ENCODE peak calls at places on chromosomes 6 and 20, in five cellular contexts. R is Caco-2, U is spleen, H is body of pancreas, F is heart right ventricle. G is an unnamed sample.

GRCh38 chr20:51237790-51238189 is 214.9 kb upstream of the KCNG1 start:
- DNase-seq in R (no peak), U (no peak), H (no peak), F (peak; percentile 25), G (no peak)

GRCh38 chr20:57785720-57786119 is 75.9 kb upstream of the PMEPA1 start:
- DNase-seq in R (no peak), U (peak; percentile 22), H (no peak), F (no peak), G (no peak)

GRCh38 chr20:34201531-34201930 is 39.7 kb upstream of the ASIP start:
- DNase-seq in R (no peak), U (no peak), H (no peak), F (no peak), G (no peak)

GRCh38 chr6:119350202-119351004 is 842 bp upstream of the MAN1A1 start:
- DNase-seq in R (no peak), U (no peak), H (no peak), F (no peak), G (peak; percentile 37)

GRCh38 chr6:10518461-10519216 is 2.5 kb upstream of the GCNT2 start:
- DNase-seq in R (no peak), U (no peak), H (no peak), F (no peak), G (peak; percentile 40)

GRCh38 chr20:44241796-44242195 is 5.3 kb upstream of the GDAP1L1 start:
- DNase-seq in R (no peak), U (no peak), H (no peak), F (no peak), G (no peak)

GRCh38 chr20:50992733-50993457 is 30.0 kb downstream of the KCNG1 start:
- DNase-seq in R (peak; percentile 88), U (no peak), H (no peak), F (no peak), G (no peak)

GRCh38 chr6:135257641-135258405 is 76.7 kb downstream of the MYB start:
- DNase-seq in R (no peak), U (no peak), H (no peak), F (no peak), G (no peak)

DNA sequence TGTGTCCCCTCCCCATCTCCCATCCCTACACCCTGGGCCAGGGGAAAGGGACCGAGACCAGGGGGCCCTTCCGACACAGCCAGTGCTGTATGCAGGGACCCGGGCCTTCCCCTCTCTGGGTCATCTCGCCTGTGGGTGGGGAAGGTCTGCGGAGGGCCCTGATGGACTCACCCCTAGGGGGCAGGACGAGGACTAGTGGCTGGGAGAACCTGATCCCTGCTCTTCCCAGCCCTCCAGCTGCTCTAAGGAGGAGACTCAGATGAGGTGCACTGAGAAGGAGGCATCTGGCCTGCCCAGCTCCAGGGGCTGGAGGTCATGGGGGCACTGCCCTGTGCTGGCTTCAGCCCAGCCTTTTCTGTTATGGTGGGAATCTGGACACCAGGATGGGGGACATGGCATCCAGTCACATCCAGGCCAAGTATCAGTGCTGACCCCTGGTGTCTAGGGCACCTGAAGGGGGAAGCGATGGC is 735 bp downstream of the MYL9 start:
- DNase-seq in R (peak; percentile 83), U (peak; percentile 61), H (no peak), F (peak; percentile 54), G (no peak)
- H3K4me3 ChIP-seq in R (peak overlapping the region; percentile 68), U (peak overlapping the region; percentile 39), H (no peak overlapping the region), F (peak overlapping the region; percentile 97), G (no peak overlapping the region)

DNA sequence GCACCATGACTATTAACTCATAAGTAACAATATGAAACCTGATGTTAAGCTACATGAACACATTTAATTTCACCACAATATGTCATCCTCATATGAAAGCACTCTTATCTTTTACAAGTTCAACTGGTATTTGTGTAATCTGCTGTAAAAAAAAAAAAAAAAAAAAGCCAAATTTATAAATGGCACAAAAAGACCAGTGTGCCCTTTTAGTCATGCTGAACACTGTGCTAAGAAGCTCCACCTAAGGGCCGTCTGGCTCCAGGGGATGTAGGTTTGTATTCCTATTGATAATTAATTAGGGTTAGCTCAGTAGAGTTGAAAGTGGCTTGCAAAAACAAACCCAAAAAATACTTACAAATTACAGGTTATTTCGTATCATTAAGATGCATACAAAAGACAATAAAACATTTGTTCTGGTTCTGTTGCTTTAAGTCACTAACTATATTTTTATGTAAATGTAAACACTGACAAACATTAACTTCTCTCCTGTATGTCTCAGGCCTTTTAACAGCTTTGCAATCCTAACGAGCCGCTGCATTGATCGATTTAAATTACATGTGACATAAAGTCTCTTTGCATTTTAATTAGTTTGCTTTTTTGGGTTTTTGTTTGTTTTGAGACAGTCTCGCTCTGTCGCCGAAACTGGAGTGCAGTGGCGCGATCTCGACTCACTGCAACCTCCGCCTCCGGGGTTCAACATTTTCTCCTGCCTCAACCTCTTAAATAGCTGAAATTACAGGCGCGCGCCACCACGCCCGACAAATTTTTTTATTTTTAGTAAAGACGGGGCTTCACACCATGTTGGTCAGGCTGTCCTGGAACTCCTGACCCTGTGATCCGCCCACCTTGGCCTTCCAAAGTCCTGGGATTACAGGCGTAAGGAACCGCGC is 110.8 kb downstream of the HFE start:
- DNase-seq in R (peak; percentile 52), U (peak; percentile 83), H (no peak), F (no peak), G (peak; percentile 82)
- TF ChIP-seq CTCF in R (no peak), U (peak; percentile 10), H (no peak), F (no peak), G (no peak)

GRCh38 chr20:37486186-37486999 is 34.7 kb upstream of the NNAT start:
- DNase-seq in R (no peak), U (no peak), H (no peak), F (no peak), G (no peak)
- H3K4me1 ChIP-seq in R (no peaks in the 10 kb centered on the region), U (no peaks in the 10 kb centered on the region), H (no peaks in the 10 kb centered on the region), F (peaks cover 4% of the 10 kb centered on the region), G (no peaks in the 10 kb centered on the region)

DNA sequence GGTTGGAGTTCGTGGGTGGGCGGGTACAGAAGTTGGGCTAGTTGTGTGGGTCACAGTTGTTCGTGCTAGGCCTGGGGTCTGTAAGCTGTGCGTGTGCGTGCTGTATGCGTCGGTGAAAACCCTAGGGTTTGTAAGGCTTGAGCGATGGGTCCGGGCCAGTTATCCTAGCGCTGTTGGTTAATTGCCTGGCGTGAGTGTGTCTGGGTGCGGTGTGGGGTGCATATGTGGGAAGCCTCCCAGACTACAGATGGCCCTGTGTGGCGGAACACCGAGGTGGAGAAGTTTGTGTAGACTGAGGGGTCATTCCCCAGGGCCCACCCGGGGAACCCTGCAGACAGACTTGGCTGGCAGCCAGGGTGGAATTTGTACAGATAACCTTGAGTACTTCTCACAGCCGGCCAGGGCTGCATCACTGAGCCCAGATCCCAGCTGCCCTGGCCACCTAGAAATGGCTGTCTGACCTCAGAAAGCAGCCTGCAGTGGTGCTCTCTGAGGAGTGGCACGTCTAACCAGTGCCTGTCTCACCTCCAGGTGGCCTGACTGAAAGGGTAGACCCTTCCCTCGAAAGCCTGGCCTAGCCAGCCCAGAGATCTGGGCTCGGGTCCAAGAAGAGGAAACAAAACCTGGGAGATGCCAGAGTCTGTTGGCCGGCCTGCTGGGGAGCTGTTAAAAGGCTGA is 1.8 kb downstream of the TGIF2 start:
- DNase-seq in R (peak; percentile 56), U (no peak), H (peak; percentile 60), F (peak; percentile 46), G (peak; percentile 61)
- H3K4me3 ChIP-seq in R (peak overlapping the region; percentile 82), U (peak overlapping the region; percentile 73), H (no peak overlapping the region), F (peak overlapping the region; percentile 66), G (no peak overlapping the region)

GRCh38 chr6:108968325-108968724 is 120.1 kb downstream of the ARMC2 start:
- DNase-seq in R (no peak), U (no peak), H (no peak), F (no peak), G (no peak)
- TF ChIP-seq CTCF in R (no peak), U (no peak), H (no peak), F (peak; percentile 27), G (no peak)

GRCh38 chr20:62800314-62801259 is 4.0 kb upstream of the OGFR start:
- DNase-seq in R (no peak), U (no peak), H (no peak), F (no peak), G (no peak)

GRCh38 chr20:62797671-62798532 is 1.6 kb downstream of the MRGBP start:
- DNase-seq in R (no peak), U (no peak), H (no peak), F (no peak), G (peak; percentile 85)

GRCh38 chr20:62799459-62799858 is 3.2 kb downstream of the MRGBP start:
- DNase-seq in R (no peak), U (no peak), H (no peak), F (no peak), G (no peak)

GRCh38 chr20:62799873-62800272 is 3.6 kb downstream of the MRGBP start:
- DNase-seq in R (no peak), U (no peak), H (no peak), F (no peak), G (no peak)

GRCh38 chr20:62799036-62799435 is 2.8 kb downstream of the MRGBP start:
- DNase-seq in R (no peak), U (no peak), H (no peak), F (no peak), G (no peak)
- H3K4me1 ChIP-seq in R (peaks cover 16% of the 10 kb centered on the region), U (peaks cover 52% of the 10 kb centered on the region), H (peaks cover 25% of the 10 kb centered on the region), F (peaks cover 53% of the 10 kb centered on the region), G (peaks cover 26% of the 10 kb centered on the region)

GRCh38 chr6:110419028-110419739 is 3.8 kb upstream of the DDO start:
- DNase-seq in R (no peak), U (no peak), H (no peak), F (no peak), G (peak; percentile 45)

GRCh38 chr6:110410534-110410933 is 4.8 kb downstream of the DDO start:
- DNase-seq in R (no peak), U (no peak), H (no peak), F (no peak), G (no peak)

GRCh38 chr6:110415297-110415916 is at the start of gene DDO:
- DNase-seq in R (no peak), U (peak; percentile 80), H (peak; percentile 95), F (peak; percentile 82), G (peak; percentile 61)

GRCh38 chr6:110412258-110412839 is 3.0 kb downstream of the DDO start:
- DNase-seq in R (no peak), U (no peak), H (no peak), F (no peak), G (no peak)

GRCh38 chr6:110414669-110415296 is 592 bp downstream of the DDO start:
- DNase-seq in R (no peak), U (no peak), H (no peak), F (no peak), G (no peak)
- H3K4me3 ChIP-seq in R (no peak overlapping the region), U (peak overlapping the region; percentile 37), H (no peak overlapping the region), F (peak overlapping the region; percentile 54), G (no peak overlapping the region)